ENCODE peak calls at places on chromosomes 4 and X, in eight cellular contexts. H is GM23248; F is naive thymus-derived CD8-positive, alpha-beta T cell; Q is activated CD8-positive, alpha-beta T cell treated with anti-CD3 and anti-CD28 coated beads, Interleukin-2, amount 10 ng/mL, durations not matched to agents 7 days and 5 days; O is Peyer's patch; Y is foreskin fibroblast; N is stromal cell of bone marrow; V is endothelial cell of umbilical vein. P is an unnamed sample.

GRCh38 chr4:87093443-87094123 is 126.8 kb downstream of the KLHL8 start:
- DNase-seq in H (peak; percentile 82), F (peak; percentile 34), Q (peak; percentile 59), O (peak; percentile 31), Y (no peak), N (no peak), V (peak; percentile 70), P (peak; percentile 32)

GRCh38 chrX:54178100-54178940 is 4.7 kb downstream of the FAM120C start:
- DNase-seq in H (peak; percentile 80), F (no peak), Q (no peak), O (no peak), Y (peak; percentile 58), N (peak; percentile 31), V (peak; percentile 64), P (no peak)

GRCh38 chr4:15753786-15754185 is 24.3 kb upstream of the CD38 start:
- DNase-seq in H (no peak), F (no peak), Q (no peak), O (no peak), Y (no peak), N (no peak), V (peak; percentile 83), P (no peak)

GRCh38 chr4:94455081-94455480 is 3.3 kb downstream of the PDLIM5 start:
- DNase-seq in H (peak; percentile 93), F (no peak), Q (no peak), O (no peak), Y (peak; percentile 56), N (peak; percentile 85), V (peak; percentile 54), P (peak; percentile 69)

GRCh38 chr4:13701937-13702446 is 74.5 kb upstream of the BOD1L1 start:
- DNase-seq in H (peak; percentile 79), F (no peak), Q (no peak), O (no peak), Y (peak; percentile 75), N (peak; percentile 29), V (no peak), P (no peak)

GRCh38 chr4:187227907-187228699 is 504.4 kb upstream of the FAT1 start:
- DNase-seq in H (no peak), F (no peak), Q (no peak), O (no peak), Y (no peak), N (no peak), V (no peak), P (no peak)

GRCh38 chr4:107094332-107094731 is 58.2 kb upstream of the DKK2 start:
- DNase-seq in H (peak; percentile 71), F (no peak), Q (no peak), O (no peak), Y (peak; percentile 26), N (peak; percentile 30), V (peak; percentile 50), P (no peak)

GRCh38 chrX:72498782-72499181 is 73.9 kb downstream of the HDAC8 start:
- DNase-seq in H (no peak), F (no peak), Q (no peak), O (no peak), Y (no peak), N (no peak), V (no peak), P (no peak)

GRCh38 chrX:2689773-2690666 is 1.1 kb upstream of the CD99 start:
- DNase-seq in H (no peak), F (no peak), Q (no peak), O (no peak), Y (no peak), N (no peak), V (no peak), P (peak; percentile 83)

GRCh38 chr4:176319237-176319703 is 496 bp upstream of the SPCS3 start:
- DNase-seq in H (no peak), F (no peak), Q (no peak), O (no peak), Y (no peak), N (no peak), V (no peak), P (no peak)

GRCh38 chrX:68409154-68409553 is 24.1 kb downstream of the OPHN1 start:
- DNase-seq in H (no peak), F (no peak), Q (no peak), O (no peak), Y (no peak), N (no peak), V (no peak), P (no peak)

GRCh38 chr4:93749351-93749761 is 79.2 kb upstream of the ATOH1 start:
- DNase-seq in H (no peak), F (no peak), Q (no peak), O (no peak), Y (no peak), N (no peak), V (no peak), P (no peak)

P was measured in left colon.